ENCODE peak calls at places on chromosome 7, in six cellular contexts. One of them, this sample, is unnamed.

GRCh38 chr7:135550196-135550595 is 7.5 kb upstream of the NUP205 start:
- DNase-seq in heart right ventricle: no peak
- DNase-seq in NCI-H2171: no peak
- DNase-seq in T-helper 1 cell: no peak
- DNase-seq in head of caudate nucleus: no peak
- DNase-seq in NCI-H2081: no peak
- DNase-seq in this sample: no peak

GRCh38 chr7:35613150-35613549 is 81.8 kb downstream of the HERPUD2 start:
- DNase-seq in NCI-H2171: no peak
- DNase-seq in NCI-H2081: no peak
- DNase-seq in head of caudate nucleus: no peak
- DNase-seq in heart right ventricle: no peak
- DNase-seq in T-helper 1 cell: no peak
- DNase-seq in this sample: no peak

GRCh38 chr7:100563809-100564400 is 9.8 kb downstream of the SAP25 start:
- DNase-seq in heart right ventricle: peak; percentile 83
- DNase-seq in NCI-H2171: no peak
- DNase-seq in head of caudate nucleus: peak; percentile 87
- DNase-seq in NCI-H2081: peak; percentile 50
- DNase-seq in T-helper 1 cell: peak; percentile 74
- DNase-seq in this sample: peak; percentile 76

GRCh38 chr7:136033413-136034031 is 56.4 kb upstream of the MTPN start:
- DNase-seq in T-helper 1 cell: no peak
- DNase-seq in NCI-H2081: no peak
- DNase-seq in NCI-H2171: no peak
- DNase-seq in heart right ventricle: peak; percentile 13
- DNase-seq in head of caudate nucleus: no peak
- DNase-seq in this sample: no peak

GRCh38 chr7:29109815-29110385 is 36.4 kb downstream of the CPVL start:
- DNase-seq in NCI-H2081: no peak
- DNase-seq in heart right ventricle: no peak
- DNase-seq in head of caudate nucleus: no peak
- DNase-seq in NCI-H2171: no peak
- DNase-seq in T-helper 1 cell: no peak
- DNase-seq in this sample: peak; percentile 59

GRCh38 chr7:41699532-41699931 is 3.4 kb downstream of the INHBA start:
- DNase-seq in T-helper 1 cell: no peak
- DNase-seq in head of caudate nucleus: no peak
- DNase-seq in NCI-H2081: no peak
- DNase-seq in heart right ventricle: no peak
- DNase-seq in NCI-H2171: no peak
- DNase-seq in this sample: peak; percentile 40

GRCh38 chr7:101550641-101551531 is 78.2 kb downstream of the MYL10 start:
- DNase-seq in NCI-H2171: no peak
- DNase-seq in T-helper 1 cell: no peak
- DNase-seq in heart right ventricle: no peak
- DNase-seq in NCI-H2081: no peak
- DNase-seq in head of caudate nucleus: no peak
- DNase-seq in this sample: no peak

GRCh38 chr7:140678081-140678815 is 5.5 kb downstream of the ADCK2 start:
- DNase-seq in T-helper 1 cell: no peak
- DNase-seq in heart right ventricle: no peak
- DNase-seq in NCI-H2081: no peak
- DNase-seq in NCI-H2171: no peak
- DNase-seq in head of caudate nucleus: peak; percentile 10
- DNase-seq in this sample: no peak

This sample was measured in Ammon's horn.